ENCODE peak calls at places on chromosome 4, in ten cellular contexts. I is cardiac muscle cell; V is colonic mucosa; P is fibroblast of lung; L is effector memory CD4-positive, alpha-beta T cell; Q is HepG2; T is adipocyte; N is IMR-90; J is HAP-1; M is A549. W is an unnamed sample. For H3K4me1, the result is how much of the 10 kb centered on the place peaks cover.

GRCh38 chr4:94827481-94828110 is 69.8 kb downstream of the BMPR1B start:
- DNase-seq in I (peak), V (no peak), P (peak), L (no peak), Q (no peak), T (peak), N (peak), J (no peak), M (peak), W (no peak)

GRCh38 chr4:128862608-128863313 is 53.3 kb downstream of the JADE1 start:
- DNase-seq in I (no peak), V (no peak), P (no peak), L (peak), Q (no peak), T (no peak), N (peak), J (no peak), M (no peak), W (no peak)

GRCh38 chr4:519203-519651 is 20.2 kb downstream of the PIGG start:
- DNase-seq in I (no peak), V (no peak), P (no peak), L (no peak), Q (no peak), T (no peak), N (no peak), J (no peak), M (no peak), W (no peak)

GRCh38 chr4:3791910-3792542 is 25.8 kb downstream of the ADRA2C start:
- DNase-seq in I (peak), V (peak), P (no peak), L (no peak), Q (peak), T (peak), N (peak), J (peak), M (no peak), W (no peak)

GRCh38 chr4:135072553-135072952 is 871.0 kb upstream of the PABPC4L start:
- DNase-seq in I (no peak), V (no peak), P (no peak), L (no peak), Q (no peak), T (no peak), N (no peak), J (no peak), M (no peak), W (no peak)

GRCh38 chr4:122764808-122765189 is 32.3 kb downstream of the BBS12 start:
- DNase-seq in I (peak), V (no peak), P (peak), L (no peak), Q (no peak), T (peak), N (peak), J (no peak), M (no peak), W (no peak)

GRCh38 chr4:59676389-59676788 is 1523.7 kb upstream of the ADGRL3 start:
- DNase-seq in I (no peak), V (no peak), P (no peak), L (no peak), Q (no peak), T (no peak), N (no peak), J (no peak), M (no peak), W (no peak)

GRCh38 chr4:108953941-108954340 is 191.1 kb upstream of the ETNPPL start:
- DNase-seq in I (no peak), V (no peak), P (no peak), L (no peak), Q (no peak), T (no peak), N (no peak), J (no peak), M (no peak), W (no peak)

GRCh38 chr4:141339386-141339785 is 118.7 kb downstream of the ZNF330 start:
- DNase-seq in I (no peak), V (no peak), P (no peak), L (no peak), Q (no peak), T (no peak), N (no peak), J (no peak), M (no peak), W (no peak)

GRCh38 chr4:122246551-122246950 is 94.4 kb downstream of the BLTP1 start:
- DNase-seq in I (no peak), V (no peak), P (no peak), L (no peak), Q (no peak), T (no peak), N (peak), J (no peak), M (no peak), W (no peak)

GRCh38 chr4:113303315-113303714 is 253.9 kb downstream of the ANK2 start:
- DNase-seq in I (no peak), V (no peak), P (no peak), L (no peak), Q (no peak), T (no peak), N (no peak), J (no peak), M (no peak), W (no peak)

GRCh38 chr4:721261-722171 is 15.9 kb downstream of the PCGF3 start:
- DNase-seq in I (peak), V (peak), P (peak), L (no peak), Q (no peak), T (peak), N (no peak), J (no peak), M (no peak), W (no peak)

GRCh38 chr4:101256222-101256621 is 91.1 kb downstream of the PPP3CA start:
- DNase-seq in I (no peak), V (peak), P (no peak), L (no peak), Q (peak), T (no peak), N (no peak), J (no peak), M (no peak), W (no peak)
- H3K4me1 ChIP-seq in I (under half), V (under half), P (under half), L (under half), Q (under half), T (under half), N (under half), J (under half), M (under half), W (under half)

DNA sequence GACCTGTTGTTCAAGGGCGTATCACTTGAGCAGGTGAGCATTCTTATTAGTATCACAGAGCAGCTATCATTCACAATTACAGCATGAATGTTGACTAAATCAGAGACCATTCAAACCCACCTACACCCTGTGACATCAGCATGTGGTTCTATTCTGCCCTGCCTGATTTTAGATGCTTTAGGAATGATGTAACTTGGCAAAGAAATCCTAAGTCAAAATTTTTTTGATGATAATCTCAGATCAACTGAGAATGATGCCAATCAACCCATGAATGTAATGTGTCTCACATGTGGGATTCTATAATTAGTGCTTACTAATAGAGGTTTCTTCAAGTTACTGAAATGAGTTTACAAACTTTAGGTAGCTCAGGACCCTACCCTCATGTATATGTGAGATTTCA is 13.4 kb upstream of the CHIC2 start:
- DNase-seq in I (no peak), V (no peak), P (no peak), L (no peak), Q (no peak), T (peak), N (peak), J (no peak), M (no peak), W (no peak)
- H3K4me3 ChIP-seq in I (no peak), V (no peak), P (no peak), L (no peak), Q (no peak), T (no peak), N (no peak), J (no peak), M (no peak), W (no peak)

GRCh38 chr4:26992657-26993361 is 132.2 kb downstream of the STIM2 start:
- DNase-seq in I (peak), V (no peak), P (peak), L (no peak), Q (no peak), T (peak), N (peak), J (no peak), M (no peak), W (no peak)
- H3K4me1 ChIP-seq in I (under half), V (under half), P (under half), L (under half), Q (under half), T (under half), N (under half), J (under half), M (under half), W (under half)

DNA sequence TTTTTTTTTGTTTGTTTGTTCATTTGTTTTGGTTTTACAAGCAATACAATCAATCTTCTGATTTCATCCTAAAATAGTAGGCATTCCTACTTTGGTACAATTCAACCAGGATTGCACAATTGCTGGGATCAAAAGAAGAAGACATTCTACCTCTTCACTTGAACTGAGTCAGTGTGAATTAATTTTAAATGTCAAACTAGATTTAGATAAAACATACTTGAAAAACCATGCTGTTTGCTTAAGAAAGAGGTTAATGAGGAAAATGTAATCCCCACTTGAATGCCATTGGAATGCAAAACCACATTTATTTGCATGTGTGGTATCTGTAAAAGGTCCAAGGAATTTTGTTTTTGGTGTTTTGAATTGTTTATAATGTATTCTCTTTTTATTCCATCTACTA is 40.5 kb downstream of the HAND2 start:
- DNase-seq in I (peak), V (no peak), P (peak), L (no peak), Q (no peak), T (peak), N (peak), J (no peak), M (no peak), W (no peak)
- H3K4me3 ChIP-seq in I (no peak), V (no peak), P (no peak), L (no peak), Q (no peak), T (no peak), N (no peak), J (no peak), M (no peak), W (no peak)

DNA sequence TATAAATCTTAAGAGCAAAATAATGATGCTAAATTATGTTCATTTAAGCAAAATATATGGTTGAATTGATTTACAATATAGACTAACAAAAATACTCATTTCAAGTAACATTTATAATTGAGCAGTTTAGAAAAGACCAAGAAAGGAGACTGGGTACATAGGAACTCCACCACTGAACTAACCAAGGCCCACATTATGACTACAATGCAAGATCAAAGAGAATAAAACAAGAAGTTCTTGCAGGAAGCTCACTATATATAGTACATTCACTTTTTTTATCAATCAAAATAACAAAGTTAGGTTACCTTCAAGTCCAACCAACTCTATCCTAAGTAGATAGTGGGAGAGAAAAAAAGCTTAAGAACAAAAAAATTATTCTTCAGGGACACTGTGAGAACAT is 8.0 kb downstream of the CHIC2 start:
- DNase-seq in I (no peak), V (no peak), P (no peak), L (no peak), Q (no peak), T (no peak), N (no peak), J (no peak), M (no peak), W (no peak)
- H3K4me1 ChIP-seq in I (under half), V (under half), P (under half), L (under half), Q (half or more), T (half or more), N (under half), J (under half), M (under half), W (under half)